ENCODE peak calls at places on chromosomes 1 and 21, in four cellular contexts. L is suprapubic skin, U is lower leg skin, P is heart right ventricle. C is an unnamed sample.

GRCh38 chr1:150596095-150596892 is 16.9 kb upstream of the MCL1 start:
- DNase-seq in L (no peak), U (no peak), P (no peak), C (no peak)

GRCh38 chr1:15683411-15684039 is 595 bp upstream of the PLEKHM2 start:
- DNase-seq in L (no peak), U (peak), P (no peak), C (no peak)

GRCh38 chr1:201191723-201192477 is 1.3 kb downstream of the IGFN1 start:
- DNase-seq in L (no peak), U (no peak), P (no peak), C (no peak)

GRCh38 chr1:27192039-27192529 is 37.2 kb upstream of the SLC9A1 start:
- DNase-seq in L (no peak), U (no peak), P (no peak), C (no peak)

GRCh38 chr1:84582802-84583587 is 8.8 kb upstream of the CTBS start:
- DNase-seq in L (no peak), U (no peak), P (no peak), C (no peak)

GRCh38 chr1:212062832-212063438 is 27.4 kb downstream of the DTL start:
- DNase-seq in L (no peak), U (no peak), P (no peak), C (no peak)

GRCh38 chr1:149844096-149844495 is 55.3 kb upstream of the BOLA1 start:
- DNase-seq in L (no peak), U (no peak), P (no peak), C (no peak)

GRCh38 chr1:17045623-17046022 is 8.2 kb downstream of the SDHB start:
- DNase-seq in L (no peak), U (no peak), P (no peak), C (no peak)

GRCh38 chr1:34696230-34696629 is 58.6 kb upstream of the GJB5 start:
- DNase-seq in L (no peak), U (peak), P (no peak), C (no peak)

GRCh38 chr21:43362306-43362927 is 64.5 kb downstream of the SIK1 start:
- DNase-seq in L (peak), U (peak), P (peak), C (no peak)

GRCh38 chr21:35825370-35825769 is 235.0 kb downstream of the SETD4 start:
- DNase-seq in L (no peak), U (no peak), P (no peak), C (no peak)

GRCh38 chr1:167878372-167879160 is 35.4 kb downstream of the ADCY10 start:
- DNase-seq in L (no peak), U (no peak), P (no peak), C (no peak)

GRCh38 chr21:33811147-33812024 is 104.2 kb downstream of the ATP5PO start:
- DNase-seq in L (no peak), U (no peak), P (no peak), C (no peak)

GRCh38 chr1:92728687-92729086 is 56.2 kb downstream of the EVI5 start:
- DNase-seq in L (no peak), U (no peak), P (no peak), C (no peak)

GRCh38 chr1:116496380-116496779 is 74.4 kb downstream of the CD58 start:
- DNase-seq in L (peak), U (peak), P (peak), C (no peak)

GRCh38 chr1:232939748-232940147 is 10.7 kb upstream of the NTPCR start:
- DNase-seq in L (no peak), U (no peak), P (no peak), C (no peak)

GRCh38 chr1:232226197-232226681 is 403.7 kb downstream of the SIPA1L2 start:
- DNase-seq in L (no peak), U (no peak), P (no peak), C (no peak)

GRCh38 chr1:156750191-156750931 is 1.1 kb downstream of the HDGF start:
- DNase-seq in L (no peak), U (no peak), P (no peak), C (no peak)

GRCh38 chr1:206556047-206556747 is 48.9 kb downstream of the RASSF5 start:
- DNase-seq in L (no peak), U (no peak), P (no peak), C (no peak)

GRCh38 chr1:5999711-6000443 is 7.7 kb upstream of the NPHP4 start:
- DNase-seq in L (no peak), U (peak), P (no peak), C (no peak)

GRCh38 chr1:61157420-61157987 is 75.1 kb downstream of the NFIA start:
- DNase-seq in L (no peak), U (no peak), P (no peak), C (no peak)

GRCh38 chr1:48493970-48494769 is 22.2 kb upstream of the SPATA6 start:
- DNase-seq in L (no peak), U (no peak), P (no peak), C (no peak)

GRCh38 chr1:89907669-89908293 is 86.9 kb downstream of the LRRC8D start:
- DNase-seq in L (no peak), U (no peak), P (no peak), C (no peak)

GRCh38 chr1:6262570-6263420 is 1.9 kb upstream of the GPR153 start:
- DNase-seq in L (no peak), U (no peak), P (peak), C (no peak)

GRCh38 chr1:220687809-220688208 is 2.4 kb upstream of the C1orf115 start:
- DNase-seq in L (no peak), U (no peak), P (no peak), C (no peak)

GRCh38 chr1:117312453-117313138 is 54.7 kb upstream of the MAN1A2 start:
- DNase-seq in L (no peak), U (no peak), P (no peak), C (no peak)

GRCh38 chr21:46065215-46065992 is 32.5 kb upstream of the COL6A2 start:
- DNase-seq in L (peak), U (peak), P (peak), C (peak)

GRCh38 chr1:232634086-232634485 is 4.2 kb upstream of the SIPA1L2 start:
- DNase-seq in L (no peak), U (no peak), P (no peak), C (no peak)

GRCh38 chr1:237590381-237590780 is 300.3 kb downstream of the ZP4 start:
- DNase-seq in L (no peak), U (no peak), P (no peak), C (no peak)

DNA sequence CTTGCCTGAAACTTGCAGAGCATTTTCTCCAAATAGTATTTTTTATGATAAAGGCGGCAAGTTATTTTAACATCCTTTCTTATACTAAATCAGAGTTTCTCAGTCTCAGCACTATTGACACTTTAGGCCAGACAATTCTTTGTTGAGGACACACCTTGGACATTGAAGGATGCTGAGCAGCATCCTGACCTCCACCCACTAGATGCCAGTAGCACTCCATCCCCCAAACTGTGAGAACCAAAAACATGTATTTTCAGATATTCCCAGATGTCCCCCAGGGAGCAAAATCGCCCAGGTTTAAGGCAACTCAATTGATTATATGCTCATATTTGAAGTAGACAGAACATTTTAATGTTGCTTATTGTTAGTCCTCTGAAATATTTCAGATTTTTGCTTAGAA is 299.4 kb downstream of the ZP4 start:
- DNase-seq in L (no peak), U (no peak), P (no peak), C (no peak)
- TF ChIP-seq CTCF in L (no peak), U (no peak), P (no peak), C (no peak)

GRCh38 chr1:227942021-227942715 is 5.6 kb downstream of the WNT9A start:
- DNase-seq in L (peak), U (peak), P (peak), C (peak)
- TF ChIP-seq CTCF in L (no peak), U (no peak), P (no peak), C (peak)

DNA sequence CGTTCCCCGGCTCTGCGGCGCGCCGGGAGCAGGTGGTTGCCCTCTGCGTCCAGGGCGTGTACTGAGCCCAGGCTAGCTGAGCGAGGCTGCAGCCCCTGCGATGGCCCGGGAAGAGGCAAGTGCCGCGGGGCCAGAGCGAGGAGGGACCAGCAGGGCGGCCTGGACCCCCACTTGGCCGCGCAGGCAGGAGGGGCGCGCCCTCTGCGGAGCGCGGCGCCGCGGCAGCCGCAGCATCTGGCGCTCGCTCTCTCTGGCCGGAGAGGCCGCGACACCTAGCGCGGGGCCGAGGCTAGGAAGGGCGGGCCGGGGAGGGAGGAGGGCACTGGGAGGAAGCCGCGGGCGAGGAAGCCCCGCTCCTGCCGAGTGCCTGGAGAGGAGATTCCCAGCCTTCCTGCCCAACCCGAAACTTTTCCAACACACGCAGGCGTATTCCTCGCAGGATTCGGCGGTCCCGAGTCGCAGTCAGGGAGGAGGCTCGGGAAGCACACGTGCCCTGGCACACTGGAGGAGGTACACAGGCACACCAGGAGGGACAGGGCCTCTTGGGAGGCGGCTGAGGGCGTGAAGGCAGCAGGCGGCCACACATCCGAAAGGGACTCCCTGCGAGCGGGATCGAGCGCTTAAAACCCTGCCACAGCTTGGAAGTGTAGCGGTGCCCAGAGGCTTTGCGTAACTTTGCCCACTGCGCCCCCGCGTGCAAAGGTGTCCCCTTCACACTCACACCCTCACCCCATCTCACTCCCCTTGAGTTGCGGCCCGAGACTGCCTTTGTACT is 4.8 kb upstream of the PROX1 start:
- DNase-seq in L (no peak), U (no peak), P (no peak), C (no peak)
- TF ChIP-seq CTCF in L (no peak), U (no peak), P (no peak), C (peak)

GRCh38 chr1:3431686-3432085 is 22.8 kb upstream of the ARHGEF16 start:
- DNase-seq in L (no peak), U (no peak), P (no peak), C (no peak)
- TF ChIP-seq CTCF in L (no peak), U (no peak), P (no peak), C (no peak)

C was measured in progenitor cell of endocrine pancreas.